ENCODE peak calls at places on chromosome 12, in four cellular contexts. One of them, this sample, is unnamed.

GRCh38 chr12:113136128-113136989 is 798 bp upstream of the RASAL1 start:
- DNase-seq in smooth muscle cell of the brain vasculature: no peak
- DNase-seq in activated T-helper 1 cell treated with Interleukin-2 at 50 U/mL for 16 hours: no peak
- DNase-seq in A172: no peak
- DNase-seq in this sample: no peak

GRCh38 chr12:124457287-124458219 is 109.9 kb downstream of the NCOR2 start:
- DNase-seq in A172: peak; percentile 91
- DNase-seq in activated T-helper 1 cell treated with Interleukin-2 at 50 U/mL for 16 hours: peak; percentile 19
- DNase-seq in smooth muscle cell of the brain vasculature: no peak
- DNase-seq in this sample: peak; percentile 45

GRCh38 chr12:87383705-87384104 is 645.5 kb downstream of the C12orf50 start:
- DNase-seq in smooth muscle cell of the brain vasculature: no peak
- DNase-seq in A172: no peak
- DNase-seq in activated T-helper 1 cell treated with Interleukin-2 at 50 U/mL for 16 hours: no peak
- DNase-seq in this sample: peak; percentile 52

GRCh38 chr12:19055589-19055988 is 73.9 kb upstream of the PLEKHA5 start:
- DNase-seq in activated T-helper 1 cell treated with Interleukin-2 at 50 U/mL for 16 hours: no peak
- DNase-seq in A172: no peak
- DNase-seq in smooth muscle cell of the brain vasculature: no peak
- DNase-seq in this sample: no peak

GRCh38 chr12:92719674-92720073 is 16.9 kb downstream of the PLEKHG7 start:
- DNase-seq in smooth muscle cell of the brain vasculature: no peak
- DNase-seq in activated T-helper 1 cell treated with Interleukin-2 at 50 U/mL for 16 hours: no peak
- DNase-seq in A172: peak; percentile 14
- DNase-seq in this sample: no peak

GRCh38 chr12:69392146-69392928 is 32.8 kb downstream of the YEATS4 start:
- DNase-seq in activated T-helper 1 cell treated with Interleukin-2 at 50 U/mL for 16 hours: no peak
- DNase-seq in smooth muscle cell of the brain vasculature: no peak
- DNase-seq in A172: no peak
- DNase-seq in this sample: peak; percentile 32

GRCh38 chr12:14937689-14938088 is 648 bp downstream of the ERP27 start:
- DNase-seq in activated T-helper 1 cell treated with Interleukin-2 at 50 U/mL for 16 hours: no peak
- DNase-seq in A172: no peak
- DNase-seq in smooth muscle cell of the brain vasculature: no peak
- DNase-seq in this sample: no peak

GRCh38 chr12:1660304-1661187 is 30.3 kb upstream of the ADIPOR2 start:
- DNase-seq in activated T-helper 1 cell treated with Interleukin-2 at 50 U/mL for 16 hours: peak; percentile 37
- DNase-seq in smooth muscle cell of the brain vasculature: no peak
- DNase-seq in A172: no peak
- DNase-seq in this sample: peak; percentile 78

GRCh38 chr12:1533602-1534304 is 60.6 kb downstream of the FBXL14 start:
- DNase-seq in activated T-helper 1 cell treated with Interleukin-2 at 50 U/mL for 16 hours: no peak
- DNase-seq in A172: no peak
- DNase-seq in smooth muscle cell of the brain vasculature: no peak
- DNase-seq in this sample: no peak

GRCh38 chr12:74033531-74033930 is 504.1 kb upstream of the ATXN7L3B start:
- DNase-seq in activated T-helper 1 cell treated with Interleukin-2 at 50 U/mL for 16 hours: no peak
- DNase-seq in A172: no peak
- DNase-seq in smooth muscle cell of the brain vasculature: no peak
- DNase-seq in this sample: no peak

GRCh38 chr12:51972849-51973273 is 21.4 kb downstream of the ACVR1B start:
- DNase-seq in activated T-helper 1 cell treated with Interleukin-2 at 50 U/mL for 16 hours: peak; percentile 13
- DNase-seq in A172: peak; percentile 62
- DNase-seq in smooth muscle cell of the brain vasculature: no peak
- DNase-seq in this sample: peak; percentile 34

GRCh38 chr12:75850751-75851462 is 180.7 kb downstream of the PHLDA1 start:
- DNase-seq in activated T-helper 1 cell treated with Interleukin-2 at 50 U/mL for 16 hours: no peak
- DNase-seq in A172: peak; percentile 86
- DNase-seq in smooth muscle cell of the brain vasculature: no peak
- DNase-seq in this sample: peak; percentile 96